ENCODE peak calls at places on chromosomes 6 and 20, in eight cellular contexts. O, U, S, K, Z, W, T and M are unnamed samples.

GRCh38 chr20:16216227-16217210 is 356.7 kb downstream of the KIF16B start:
- DNase-seq in Z (no peak), W (no peak), S (no peak), K (no peak), O (peak), U (no peak), T (no peak), M (no peak)

GRCh38 chr20:19100975-19101374 is 111.5 kb upstream of the SLC24A3 start:
- DNase-seq in W (no peak), K (no peak), T (no peak), U (no peak), O (no peak), Z (no peak), S (no peak), M (no peak)

GRCh38 chr20:20241966-20242365 is 125.9 kb upstream of the INSM1 start:
- DNase-seq in Z (no peak), W (no peak), S (no peak), U (no peak), K (no peak), T (no peak), O (no peak), M (no peak)

GRCh38 chr6:132333639-132334516 is 67.4 kb downstream of the MOXD1 start:
- DNase-seq in O (peak), U (peak), K (no peak), T (peak), Z (peak), S (peak), W (no peak), M (peak)

GRCh38 chr6:46357591-46357990 is 133.7 kb downstream of the RCAN2 start:
- DNase-seq in Z (no peak), O (no peak), W (no peak), S (no peak), K (no peak), T (no peak), U (no peak), M (no peak)

GRCh38 chr6:106710580-106710979 is 81.2 kb downstream of the QRSL1 start:
- DNase-seq in S (no peak), O (no peak), W (no peak), U (no peak), K (no peak), T (no peak), Z (no peak), M (no peak)

GRCh38 chr6:70312165-70312564 is 9.3 kb upstream of the COL9A1 start:
- DNase-seq in K (no peak), T (no peak), W (no peak), O (peak), Z (peak), S (no peak), U (peak), M (peak)

GRCh38 chr20:23622839-23623343 is 14.9 kb downstream of the CST3 start:
- DNase-seq in O (peak), S (peak), T (peak), U (peak), Z (peak), K (peak), W (no peak), M (peak)

GRCh38 chr6:159804504-159804903 is 4.4 kb downstream of the PNLDC1 start:
- DNase-seq in S (no peak), T (no peak), Z (no peak), U (no peak), K (no peak), W (peak), O (no peak), M (no peak)

GRCh38 chr6:30462482-30462881 is 26.8 kb upstream of the HLA-E start:
- DNase-seq in S (no peak), U (no peak), W (no peak), Z (no peak), O (no peak), K (no peak), T (no peak), M (no peak)

GRCh38 chr20:52783769-52784168 is 188.4 kb upstream of the TSHZ2 start:
- DNase-seq in T (no peak), O (no peak), K (no peak), S (no peak), W (no peak), U (no peak), Z (no peak), M (no peak)

GRCh38 chr20:709864-710761 is 34.5 kb upstream of the SCRT2 start:
- DNase-seq in Z (no peak), O (no peak), K (no peak), S (no peak), U (no peak), T (no peak), W (peak), M (no peak)
- H3K4me3 ChIP-seq in Z (no peak), O (no peak), K (no peak), S (no peak), U (no peak), T (no peak), W (no peak), M (no peak)

GRCh38 chr6:241331-241865 is 50.9 kb upstream of the DUSP22 start:
- DNase-seq in K (no peak), W (no peak), U (no peak), T (no peak), Z (no peak), S (no peak), O (no peak), M (no peak)
- TF ChIP-seq CTCF in K (no peak), W (no peak), U (no peak), T (no peak), Z (no peak), S (no peak), O (no peak), M (no peak)

GRCh38 chr6:155077331-155077730 is 82.2 kb downstream of the TIAM2 start:
- DNase-seq in K (no peak), S (no peak), W (no peak), O (no peak), U (no peak), T (no peak), Z (peak), M (peak)
- H3K4me3 ChIP-seq in K (no peak), S (no peak), W (no peak), O (no peak), U (no peak), T (no peak), Z (no peak), M (no peak)

GRCh38 chr6:28923318-28924102 is at the start of gene TRIM27:
- DNase-seq in Z (peak), O (peak), T (peak), K (peak), S (peak), W (peak), U (peak), M (no peak)
- TF ChIP-seq CTCF in Z (no peak), O (no peak), T (no peak), K (no peak), S (no peak), W (no peak), U (no peak), M (no peak)

GRCh38 chr20:50582591-50583234 is 72.5 kb downstream of the PTPN1 start:
- DNase-seq in S (no peak), O (no peak), Z (no peak), U (no peak), T (peak), W (peak), K (no peak), M (no peak)
- H3K4me3 ChIP-seq in S (no peak), O (no peak), Z (no peak), U (no peak), T (no peak), W (no peak), K (no peak), M (no peak)

DNA sequence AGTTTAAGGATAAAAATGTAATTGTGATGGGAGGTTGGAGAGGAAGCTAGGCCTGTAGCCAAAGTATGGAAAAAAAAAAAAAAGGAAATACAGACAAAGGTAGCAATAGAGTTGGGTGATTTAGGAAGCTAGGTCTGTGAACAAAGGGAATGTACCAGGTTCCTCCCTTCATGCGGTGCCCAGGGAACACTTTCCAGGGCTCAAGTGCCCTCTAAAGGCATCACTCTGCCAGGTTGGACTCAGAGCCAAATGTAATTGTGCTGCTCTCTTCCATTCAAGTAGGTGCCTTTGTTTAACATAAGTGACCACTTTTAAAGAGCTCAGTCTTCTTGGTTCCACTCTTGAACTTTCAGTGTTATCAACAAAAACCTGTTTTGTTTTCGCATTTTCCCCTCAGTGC is 159.7 kb upstream of the AHI1 start:
- DNase-seq in W (no peak), K (no peak), U (no peak), O (no peak), T (no peak), Z (no peak), S (no peak), M (no peak)
- TF ChIP-seq CTCF in W (no peak), K (no peak), U (no peak), O (no peak), T (no peak), Z (no peak), S (no peak), M (no peak)

GRCh38 chr20:59718681-59719080 is 114.3 kb downstream of the PHACTR3 start:
- DNase-seq in S (no peak), W (no peak), Z (no peak), U (no peak), T (no peak), K (no peak), O (no peak), M (no peak)
- H3K4me3 ChIP-seq in S (no peak), W (no peak), Z (no peak), U (no peak), T (no peak), K (no peak), O (no peak), M (no peak)

GRCh38 chr20:38751360-38751976 is 3.2 kb downstream of the ACTR5 start:
- DNase-seq in K (peak), T (peak), U (peak), Z (peak), S (no peak), O (peak), W (no peak), M (no peak)
- TF ChIP-seq CTCF in K (no peak), T (peak), U (peak), Z (peak), S (peak), O (peak), W (peak), M (peak)